ENCODE peak calls at places on chromosomes 6 and 20, in six cellular contexts. One of them, this sample, is unnamed.

GRCh38 chr6:82030761-82031160 is 216.8 kb downstream of the IBTK start:
- DNase-seq in GM13976: no peak
- DNase-seq in astrocyte of the spinal cord: no peak
- DNase-seq in thoracic aorta: no peak
- DNase-seq in lung: no peak
- DNase-seq in hepatocyte: no peak
- DNase-seq in this sample: no peak

GRCh38 chr20:53805895-53806384 is 212.3 kb upstream of the ZNF217 start:
- DNase-seq in thoracic aorta: no peak
- DNase-seq in hepatocyte: no peak
- DNase-seq in astrocyte of the spinal cord: peak; percentile 72
- DNase-seq in lung: no peak
- DNase-seq in GM13976: no peak
- DNase-seq in this sample: no peak

GRCh38 chr6:10719386-10720228 is 3.3 kb upstream of the TMEM14C start:
- DNase-seq in lung: peak; percentile 33
- DNase-seq in thoracic aorta: no peak
- DNase-seq in GM13976: no peak
- DNase-seq in astrocyte of the spinal cord: peak; percentile 7
- DNase-seq in hepatocyte: no peak
- DNase-seq in this sample: no peak

GRCh38 chr20:23205221-23205620 is 119.1 kb upstream of the CD93 start:
- DNase-seq in GM13976: no peak
- DNase-seq in thoracic aorta: no peak
- DNase-seq in astrocyte of the spinal cord: no peak
- DNase-seq in hepatocyte: no peak
- DNase-seq in lung: no peak
- DNase-seq in this sample: no peak

GRCh38 chr6:117306227-117306784 is 40.9 kb downstream of the VGLL2 start:
- DNase-seq in lung: no peak
- DNase-seq in hepatocyte: peak; percentile 32
- DNase-seq in astrocyte of the spinal cord: no peak
- DNase-seq in GM13976: no peak
- DNase-seq in thoracic aorta: no peak
- DNase-seq in this sample: no peak

GRCh38 chr6:71228461-71229041 is 60.1 kb upstream of the OGFRL1 start:
- DNase-seq in thoracic aorta: no peak
- DNase-seq in hepatocyte: no peak
- DNase-seq in lung: no peak
- DNase-seq in astrocyte of the spinal cord: no peak
- DNase-seq in GM13976: no peak
- DNase-seq in this sample: no peak

GRCh38 chr6:72760130-72760793 is 138.4 kb downstream of the KCNQ5 start:
- DNase-seq in hepatocyte: no peak
- DNase-seq in GM13976: no peak
- DNase-seq in lung: no peak
- DNase-seq in thoracic aorta: no peak
- DNase-seq in astrocyte of the spinal cord: peak; percentile 28
- DNase-seq in this sample: no peak

GRCh38 chr6:168126566-168127383 is 47.8 kb upstream of the FRMD1 start:
- DNase-seq in astrocyte of the spinal cord: no peak
- DNase-seq in thoracic aorta: no peak
- DNase-seq in GM13976: no peak
- DNase-seq in lung: no peak
- DNase-seq in hepatocyte: no peak
- DNase-seq in this sample: no peak

GRCh38 chr20:59634435-59635005 is 30.2 kb downstream of the PHACTR3 start:
- DNase-seq in hepatocyte: no peak
- DNase-seq in astrocyte of the spinal cord: no peak
- DNase-seq in lung: peak; percentile 22
- DNase-seq in GM13976: no peak
- DNase-seq in thoracic aorta: no peak
- DNase-seq in this sample: no peak

GRCh38 chr6:75952132-75952531 is 120.3 kb downstream of the IMPG1 start:
- DNase-seq in GM13976: no peak
- DNase-seq in thoracic aorta: no peak
- DNase-seq in hepatocyte: no peak
- DNase-seq in astrocyte of the spinal cord: no peak
- DNase-seq in lung: no peak
- DNase-seq in this sample: no peak

GRCh38 chr6:10800810-10801209 is 37.5 kb downstream of the MAK start:
- DNase-seq in thoracic aorta: no peak
- DNase-seq in astrocyte of the spinal cord: no peak
- DNase-seq in hepatocyte: peak; percentile 18
- DNase-seq in lung: no peak
- DNase-seq in GM13976: no peak
- DNase-seq in this sample: no peak

GRCh38 chr6:104884867-104885517 is 25.3 kb upstream of the HACE1 start:
- DNase-seq in lung: no peak
- DNase-seq in astrocyte of the spinal cord: no peak
- DNase-seq in thoracic aorta: no peak
- DNase-seq in GM13976: no peak
- DNase-seq in hepatocyte: no peak
- DNase-seq in this sample: no peak

GRCh38 chr6:144190593-144190992 is 40.3 kb downstream of the STX11 start:
- DNase-seq in lung: no peak
- DNase-seq in hepatocyte: no peak
- DNase-seq in thoracic aorta: peak; percentile 16
- DNase-seq in astrocyte of the spinal cord: peak; percentile 57
- DNase-seq in GM13976: no peak
- DNase-seq in this sample: no peak

GRCh38 chr6:150325093-150325772 is 43.6 kb upstream of the IYD start:
- DNase-seq in astrocyte of the spinal cord: no peak
- DNase-seq in GM13976: no peak
- DNase-seq in thoracic aorta: no peak
- DNase-seq in lung: peak; percentile 40
- DNase-seq in hepatocyte: no peak
- DNase-seq in this sample: no peak

GRCh38 chr20:39152126-39152525 is 190.0 kb downstream of the DHX35 start:
- DNase-seq in astrocyte of the spinal cord: no peak
- DNase-seq in thoracic aorta: no peak
- DNase-seq in lung: no peak
- DNase-seq in hepatocyte: peak; percentile 34
- DNase-seq in GM13976: no peak
- DNase-seq in this sample: no peak

GRCh38 chr20:31620246-31620645 is 15.2 kb downstream of the ID1 start:
- DNase-seq in GM13976: no peak
- DNase-seq in thoracic aorta: no peak
- DNase-seq in hepatocyte: no peak
- DNase-seq in astrocyte of the spinal cord: no peak
- DNase-seq in lung: no peak
- DNase-seq in this sample: no peak

GRCh38 chr6:170075659-170076223 is 215.1 kb downstream of the DLL1 start:
- DNase-seq in GM13976: no peak
- DNase-seq in lung: no peak
- DNase-seq in thoracic aorta: no peak
- DNase-seq in hepatocyte: no peak
- DNase-seq in astrocyte of the spinal cord: no peak
- DNase-seq in this sample: no peak

GRCh38 chr6:17031961-17032360 is 69.9 kb upstream of the STMND1 start:
- DNase-seq in GM13976: no peak
- DNase-seq in lung: no peak
- DNase-seq in hepatocyte: no peak
- DNase-seq in thoracic aorta: no peak
- DNase-seq in astrocyte of the spinal cord: no peak
- DNase-seq in this sample: no peak

GRCh38 chr20:57392512-57393271 is 1.5 kb downstream of the RBM38 start:
- DNase-seq in thoracic aorta: no peak
- DNase-seq in GM13976: peak; percentile 58
- DNase-seq in astrocyte of the spinal cord: no peak
- DNase-seq in lung: no peak
- DNase-seq in hepatocyte: no peak
- DNase-seq in this sample: no peak

GRCh38 chr20:49885558-49886332 is 29.6 kb downstream of the SPATA2 start:
- DNase-seq in hepatocyte: no peak
- DNase-seq in lung: no peak
- DNase-seq in thoracic aorta: no peak
- DNase-seq in GM13976: no peak
- DNase-seq in astrocyte of the spinal cord: no peak
- DNase-seq in this sample: no peak

GRCh38 chr6:159982726-159983506 is 14.0 kb downstream of the IGF2R start:
- DNase-seq in GM13976: no peak
- DNase-seq in hepatocyte: no peak
- DNase-seq in lung: no peak
- DNase-seq in astrocyte of the spinal cord: peak; percentile 30
- DNase-seq in thoracic aorta: no peak
- DNase-seq in this sample: no peak

DNA sequence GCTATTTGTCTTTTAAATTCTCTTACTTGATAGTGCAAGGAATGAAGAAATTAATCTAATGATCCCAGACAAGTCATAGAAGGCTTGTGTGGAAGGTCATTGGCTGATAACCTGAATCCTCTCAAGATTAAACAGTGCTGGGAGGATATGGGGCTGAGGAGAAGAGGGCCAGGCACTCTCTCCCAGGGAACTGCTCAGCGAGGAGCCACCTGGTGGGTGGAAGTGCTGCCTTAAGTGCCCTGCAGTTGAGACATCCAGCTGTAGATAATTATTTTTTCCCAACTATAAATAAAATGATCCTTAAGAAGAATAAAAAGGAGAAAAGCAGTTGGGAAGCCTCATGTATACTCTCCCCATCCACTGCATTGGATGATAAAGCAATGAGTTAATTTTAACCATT is 47.9 kb downstream of the BTBD3 start:
- DNase-seq in astrocyte of the spinal cord: no peak
- DNase-seq in hepatocyte: no peak
- DNase-seq in thoracic aorta: no peak
- DNase-seq in GM13976: no peak
- DNase-seq in lung: no peak
- DNase-seq in this sample: no peak
- TF ChIP-seq CTCF in astrocyte of the spinal cord: peak; percentile 14
- TF ChIP-seq CTCF in hepatocyte: no peak
- TF ChIP-seq CTCF in thoracic aorta: no peak
- TF ChIP-seq CTCF in GM13976: no peak
- TF ChIP-seq CTCF in lung: no peak
- TF ChIP-seq CTCF in this sample: no peak

GRCh38 chr6:50658561-50658960 is 54.8 kb upstream of the TFAP2D start:
- DNase-seq in lung: no peak
- DNase-seq in thoracic aorta: no peak
- DNase-seq in astrocyte of the spinal cord: no peak
- DNase-seq in GM13976: no peak
- DNase-seq in hepatocyte: no peak
- DNase-seq in this sample: no peak

GRCh38 chr6:50653253-50653652 is 60.1 kb upstream of the TFAP2D start:
- DNase-seq in hepatocyte: no peak
- DNase-seq in thoracic aorta: no peak
- DNase-seq in GM13976: no peak
- DNase-seq in lung: no peak
- DNase-seq in astrocyte of the spinal cord: no peak
- DNase-seq in this sample: no peak

GRCh38 chr6:50654155-50654554 is 59.2 kb upstream of the TFAP2D start:
- DNase-seq in astrocyte of the spinal cord: no peak
- DNase-seq in GM13976: no peak
- DNase-seq in hepatocyte: no peak
- DNase-seq in thoracic aorta: no peak
- DNase-seq in lung: no peak
- DNase-seq in this sample: no peak

GRCh38 chr6:50657513-50657912 is 55.8 kb upstream of the TFAP2D start:
- DNase-seq in thoracic aorta: no peak
- DNase-seq in lung: no peak
- DNase-seq in GM13976: no peak
- DNase-seq in astrocyte of the spinal cord: no peak
- DNase-seq in hepatocyte: no peak
- DNase-seq in this sample: no peak

DNA sequence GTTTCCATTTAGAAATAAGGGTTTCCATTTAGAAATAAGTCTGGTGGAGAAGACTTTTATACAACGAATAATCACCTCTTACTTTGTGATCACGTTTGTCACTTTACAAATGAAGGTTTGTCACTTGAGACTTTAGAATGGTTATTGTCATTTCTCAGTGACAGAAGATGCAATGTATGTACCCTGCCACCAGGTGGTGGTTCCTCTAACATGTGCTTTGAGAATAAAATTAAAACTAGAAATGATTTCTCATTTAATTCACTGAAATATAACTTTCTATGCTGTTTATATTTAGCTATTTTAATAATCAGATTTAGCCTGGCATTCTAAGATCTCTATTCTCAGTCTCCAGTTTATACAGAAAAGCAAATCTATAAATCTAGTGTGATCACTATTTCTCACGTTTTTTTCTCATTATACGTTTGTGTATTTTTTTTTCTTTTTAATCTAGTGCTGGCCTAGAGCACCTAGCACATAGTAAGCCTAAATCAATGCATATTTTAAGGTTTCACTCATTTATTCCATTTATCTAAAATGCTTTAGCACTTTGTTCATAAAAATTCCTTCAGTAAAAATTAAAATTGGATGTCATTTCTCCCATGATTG is 57.4 kb upstream of the TFAP2D start:
- DNase-seq in hepatocyte: peak; percentile 20
- DNase-seq in thoracic aorta: no peak
- DNase-seq in astrocyte of the spinal cord: peak; percentile 4
- DNase-seq in GM13976: peak; percentile 5
- DNase-seq in lung: no peak
- DNase-seq in this sample: no peak
- TF ChIP-seq CTCF in hepatocyte: peak; percentile 53
- TF ChIP-seq CTCF in thoracic aorta: peak; percentile 32
- TF ChIP-seq CTCF in astrocyte of the spinal cord: peak; percentile 38
- TF ChIP-seq CTCF in GM13976: peak; percentile 28
- TF ChIP-seq CTCF in lung: no peak
- TF ChIP-seq CTCF in this sample: peak; percentile 59

GRCh38 chr6:164897523-164898094 is 411.8 kb downstream of the C6orf118 start:
- DNase-seq in lung: no peak
- DNase-seq in astrocyte of the spinal cord: no peak
- DNase-seq in thoracic aorta: no peak
- DNase-seq in hepatocyte: no peak
- DNase-seq in GM13976: no peak
- DNase-seq in this sample: no peak
- TF ChIP-seq CTCF in lung: no peak
- TF ChIP-seq CTCF in astrocyte of the spinal cord: no peak
- TF ChIP-seq CTCF in thoracic aorta: no peak
- TF ChIP-seq CTCF in hepatocyte: no peak
- TF ChIP-seq CTCF in GM13976: no peak
- TF ChIP-seq CTCF in this sample: no peak

DNA sequence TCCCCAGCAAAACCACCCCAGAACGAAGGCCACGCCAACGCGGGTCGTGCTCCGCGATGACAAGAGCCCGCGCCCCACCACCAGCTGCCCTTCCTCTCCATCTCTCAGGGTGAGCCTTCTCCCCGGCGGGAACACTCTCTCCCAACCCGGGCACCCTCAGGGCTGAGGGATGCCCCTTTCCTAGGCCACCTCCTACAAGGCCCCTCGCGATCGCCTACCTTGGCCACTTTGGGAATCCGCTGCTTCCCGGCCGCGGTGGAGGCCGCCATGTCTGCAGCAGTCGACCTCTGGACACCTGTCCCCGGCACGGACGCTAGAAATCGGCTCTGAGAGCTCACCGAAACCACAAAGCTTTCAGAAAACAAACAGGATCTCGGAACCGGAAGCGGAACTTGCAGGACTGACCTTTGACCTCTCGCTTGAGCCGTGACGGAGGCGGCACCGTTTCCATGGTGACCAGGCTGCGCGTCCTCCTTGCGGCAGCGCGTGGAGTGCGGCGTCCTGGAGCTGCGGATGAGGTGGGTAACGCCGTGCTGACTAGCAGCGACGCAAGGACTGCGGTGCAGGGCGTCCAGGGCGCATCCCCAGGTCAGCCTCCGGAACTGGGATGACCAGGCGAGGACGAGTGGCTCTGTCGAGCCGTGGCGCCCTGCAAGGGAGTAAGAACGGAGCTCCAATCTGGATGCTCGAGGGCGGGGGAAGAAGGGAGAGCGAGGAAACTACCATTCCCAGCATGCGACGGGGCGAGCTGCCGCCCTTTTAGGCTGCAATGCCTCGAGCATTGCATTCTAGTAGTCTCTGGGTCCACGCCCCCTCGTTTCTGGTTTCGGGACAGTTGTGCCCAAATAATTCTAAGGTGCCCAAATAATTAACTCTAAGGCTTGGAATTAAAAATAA is at the start of the genes CFAP61 and CRNKL1:
- DNase-seq in astrocyte of the spinal cord: peak; percentile 97
- DNase-seq in hepatocyte: peak; percentile 98
- DNase-seq in thoracic aorta: peak; percentile 82
- DNase-seq in lung: peak; percentile 98
- DNase-seq in GM13976: peak; percentile 95
- DNase-seq in this sample: peak; percentile 27
- TF ChIP-seq CTCF in astrocyte of the spinal cord: no peak
- TF ChIP-seq CTCF in hepatocyte: no peak
- TF ChIP-seq CTCF in thoracic aorta: no peak
- TF ChIP-seq CTCF in lung: no peak
- TF ChIP-seq CTCF in GM13976: no peak
- TF ChIP-seq CTCF in this sample: no peak

This sample was measured in D721Med.